ENCODE peak calls at places on chromosome 15, in four cellular contexts. Y, S, C and W are unnamed samples.

GRCh38 chr15:80789296-80789695 is 10.1 kb downstream of the CEMIP start:
- DNase-seq in Y (no peak), S (no peak), C (peak; percentile 30), W (no peak)

GRCh38 chr15:80072285-80072684 is 12.8 kb downstream of the ZFAND6 start:
- DNase-seq in Y (peak; percentile 68), S (no peak), C (peak; percentile 96), W (no peak)

GRCh38 chr15:77871838-77872371 is 205.6 kb downstream of the TBC1D2B start:
- DNase-seq in Y (no peak), S (no peak), C (no peak), W (peak; percentile 52)

GRCh38 chr15:79057050-79057449 is 33.5 kb downstream of the RASGRF1 start:
- DNase-seq in Y (no peak), S (no peak), C (no peak), W (no peak)

GRCh38 chr15:81312790-81313543 is 11.0 kb downstream of the STARD5 start:
- DNase-seq in Y (no peak), S (no peak), C (peak; percentile 96), W (no peak)

GRCh38 chr15:79160211-79160610 is 69.6 kb upstream of the RASGRF1 start:
- DNase-seq in Y (no peak), S (no peak), C (peak; percentile 86), W (no peak)

GRCh38 chr15:45097466-45097865 is 16.5 kb downstream of the DUOX2 start:
- DNase-seq in Y (no peak), S (no peak), C (no peak), W (no peak)

GRCh38 chr15:72222433-72222832 is 8.6 kb downstream of the PKM start:
- DNase-seq in Y (no peak), S (no peak), C (no peak), W (no peak)

GRCh38 chr15:59738676-59739075 is 49.6 kb upstream of the BNIP2 start:
- DNase-seq in Y (no peak), S (no peak), C (no peak), W (no peak)

GRCh38 chr15:92079047-92079446 is 225.5 kb downstream of the SLCO3A1 start:
- DNase-seq in Y (no peak), S (no peak), C (no peak), W (no peak)

GRCh38 chr15:52306270-52306669 is 10.7 kb upstream of the MYO5C start:
- DNase-seq in Y (no peak), S (no peak), C (peak; percentile 29), W (no peak)

GRCh38 chr15:35455201-35455600 is 90.8 kb downstream of the DPH6 start:
- DNase-seq in Y (no peak), S (no peak), C (peak; percentile 71), W (no peak)

GRCh38 chr15:42094512-42094963 is at the start of gene PLA2G4D:
- DNase-seq in Y (no peak), S (no peak), C (no peak), W (peak; percentile 56)

GRCh38 chr15:70854669-70854976 is 666 bp upstream of the LARP6 start:
- DNase-seq in Y (peak; percentile 12), S (no peak), C (peak; percentile 50), W (no peak)

GRCh38 chr15:100808691-100809090 is 70.9 kb upstream of the ALDH1A3 start:
- DNase-seq in Y (no peak), S (no peak), C (no peak), W (no peak)

GRCh38 chr15:48425051-48425450 is 93.8 kb downstream of the DUT start:
- DNase-seq in Y (no peak), S (no peak), C (no peak), W (no peak)
- H2BK12ac ChIP-seq in Y (peak overlapping the region; percentile 11), S (no peak overlapping the region), C (no peak overlapping the region), W (no peak overlapping the region)

DNA sequence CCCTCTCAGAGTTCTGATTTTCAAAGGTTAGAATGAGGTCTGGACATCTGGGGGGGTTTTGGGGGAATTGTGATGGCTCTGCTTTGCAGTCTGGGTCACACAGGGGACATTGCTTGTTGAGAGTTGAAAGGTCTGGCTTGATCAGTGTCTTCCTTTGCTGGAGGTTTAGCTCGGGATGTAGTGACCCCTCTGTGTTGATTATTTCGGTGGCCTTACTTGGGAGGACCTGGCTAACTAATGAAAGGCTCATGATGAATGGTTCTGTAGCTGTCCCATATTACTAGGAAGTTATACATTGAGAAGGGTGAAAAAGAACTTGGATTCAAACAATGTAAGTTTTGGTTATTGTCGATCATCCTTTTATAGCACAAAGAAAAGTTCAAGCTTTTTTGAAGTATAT is 23.8 kb downstream of the TPM1 start:
- DNase-seq in Y (no peak), S (no peak), C (no peak), W (no peak)
- H3K4me2 ChIP-seq in Y (no peak overlapping the region), S (no peak overlapping the region), C (no peak overlapping the region), W (no peak overlapping the region)

DNA sequence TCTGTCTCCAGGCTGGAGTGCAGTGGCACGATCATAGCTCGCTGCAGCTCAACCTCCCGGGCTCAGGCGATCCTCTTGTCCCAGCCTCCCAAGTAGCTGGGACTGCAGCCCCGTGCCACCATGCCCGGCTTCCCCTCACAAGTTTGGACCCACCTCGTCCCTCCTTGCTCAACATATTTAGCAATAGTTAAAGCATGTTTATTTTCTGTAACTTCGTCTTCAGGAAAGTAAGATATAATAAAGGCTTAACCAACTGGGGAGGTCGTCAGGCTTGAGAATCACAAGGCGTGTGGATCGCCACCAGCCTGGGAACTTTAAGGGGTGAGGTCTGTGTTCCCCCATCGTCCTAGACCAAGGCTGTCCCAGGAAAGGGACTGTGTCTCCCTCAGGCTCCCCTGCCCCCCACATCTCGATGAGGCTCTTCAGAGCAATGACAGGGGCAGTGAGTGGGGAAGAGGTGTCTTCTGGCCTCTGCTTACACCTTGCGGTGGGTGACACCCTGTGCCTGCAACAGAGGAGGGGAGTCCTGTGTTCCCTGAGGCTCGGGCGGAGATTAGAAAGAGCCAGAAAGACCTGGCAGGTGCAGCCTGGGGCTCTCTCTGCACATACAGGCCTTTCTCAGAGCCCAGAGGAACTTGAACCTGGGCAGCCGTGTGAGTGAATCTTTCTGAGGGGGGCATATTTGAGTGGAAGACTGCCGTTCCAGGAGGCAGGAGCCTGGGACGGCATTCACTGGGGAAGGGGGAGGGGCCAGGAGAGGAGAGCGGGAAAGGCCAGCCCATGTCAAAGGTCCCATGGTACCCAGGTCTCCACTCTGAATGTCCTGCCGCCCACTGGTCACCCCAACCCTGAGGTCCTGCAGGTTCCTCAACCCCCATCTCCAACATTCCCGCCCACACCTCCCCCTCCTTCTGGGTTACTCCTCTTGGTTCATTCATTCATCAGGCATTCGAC is 152.3 kb downstream of the SMAD6 start:
- DNase-seq in Y (no peak), S (no peak), C (no peak), W (peak; percentile 42)
- H2BK12ac ChIP-seq in Y (no peak overlapping the region), S (peak overlapping the region; percentile 68), C (no peak overlapping the region), W (no peak overlapping the region)

DNA sequence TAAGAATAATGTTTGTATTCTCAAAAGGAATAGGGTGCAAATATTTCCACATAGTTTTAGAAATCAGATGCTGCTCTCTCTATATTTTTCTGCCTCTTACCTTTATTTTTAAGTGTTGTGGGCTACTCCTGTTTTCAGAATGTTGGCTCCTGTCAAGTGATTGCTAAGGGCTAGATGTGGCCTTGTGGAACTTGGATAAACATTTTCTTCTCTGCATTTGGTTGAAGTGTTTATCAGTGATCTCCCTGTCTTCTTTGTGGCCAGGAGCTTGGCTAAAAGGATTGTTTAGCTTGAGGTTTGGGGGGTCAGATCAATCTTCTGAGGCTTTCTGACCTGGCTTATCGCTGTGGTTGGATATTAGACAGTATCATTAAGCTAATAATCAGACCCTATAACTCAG is 112.6 kb downstream of the TCF12 start:
- DNase-seq in Y (no peak), S (no peak), C (no peak), W (no peak)
- H3K4me2 ChIP-seq in Y (no peak overlapping the region), S (peak overlapping the region; percentile 22), C (no peak overlapping the region), W (no peak overlapping the region)

DNA sequence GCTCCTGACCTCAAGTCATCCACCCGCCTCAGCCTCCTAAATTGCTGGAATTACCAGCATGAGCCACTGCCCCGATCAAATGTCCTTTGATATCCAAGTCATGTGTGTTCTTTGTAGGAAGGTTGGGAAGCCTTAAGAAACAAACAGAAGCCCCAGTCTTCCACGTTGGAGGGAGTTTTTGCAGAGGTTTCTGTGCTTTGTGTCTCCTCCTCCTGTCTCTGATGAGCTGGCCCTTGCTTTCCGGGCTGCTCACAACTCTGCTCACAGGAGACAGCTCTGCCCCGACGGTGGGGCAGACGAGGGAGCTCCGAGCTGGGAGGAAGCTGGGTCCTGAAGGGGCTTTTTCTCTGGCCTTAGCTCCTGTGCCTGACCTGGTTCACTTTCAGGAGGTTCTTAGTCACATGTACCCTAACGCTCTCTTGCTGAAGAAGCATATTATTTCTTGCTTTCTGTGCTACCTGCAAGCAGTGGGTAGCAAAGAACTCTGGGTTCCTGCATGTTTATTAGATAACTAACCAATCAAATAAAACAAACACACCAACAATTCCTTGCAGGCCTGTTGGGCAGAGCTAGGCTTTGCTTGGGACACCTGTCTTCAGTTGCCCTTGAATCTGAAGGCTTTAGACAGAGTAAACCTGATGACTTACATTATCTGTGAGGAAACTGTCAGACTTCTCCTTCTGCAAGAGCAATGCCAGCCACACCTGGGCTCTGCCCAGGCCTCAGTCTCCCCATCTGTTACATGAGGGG is 52.6 kb upstream of the SMAD6 start:
- DNase-seq in Y (no peak), S (no peak), C (no peak), W (no peak)
- H2BK12ac ChIP-seq in Y (no peak overlapping the region), S (no peak overlapping the region), C (peak overlapping the region; percentile 9), W (no peak overlapping the region)